ENCODE peak calls at places on chromosome 4, in eight cellular contexts. M is heart right ventricle, D is HCT116, U is lung, Y is GM23248, Z is A549, L is IMR-90, N is SJSA1. T is an unnamed sample. For H3K9me3 and H3K4me1, the result is how much of the 10 kb centered on the place peaks cover.

GRCh38 chr4:2286904-2287593 is 25.1 kb upstream of the MXD4 start:
- DNase-seq in Z (no peak), U (no peak), L (peak), N (no peak), M (no peak), Y (no peak), D (no peak), T (peak)

GRCh38 chr4:185573651-185574199 is 38.4 kb upstream of the PDLIM3 start:
- DNase-seq in Z (peak), D (peak), M (peak), L (peak), U (no peak), N (peak), Y (peak), T (no peak)

GRCh38 chr4:67934628-67935027 is 28.7 kb downstream of the TMPRSS11A start:
- DNase-seq in Y (no peak), N (no peak), L (no peak), Z (no peak), M (no peak), U (no peak), D (no peak), T (no peak)

GRCh38 chr4:118775405-118775804 is 60.5 kb downstream of the SEC24D start:
- DNase-seq in N (no peak), M (no peak), L (no peak), Y (no peak), D (no peak), Z (no peak), U (no peak), T (no peak)

GRCh38 chr4:88352062-88352461 is 26.6 kb upstream of the HERC6 start:
- DNase-seq in D (no peak), N (peak), L (peak), U (no peak), Z (no peak), Y (peak), M (no peak), T (no peak)

GRCh38 chr4:94758700-94759399 is 1.1 kb downstream of the BMPR1B start:
- DNase-seq in L (no peak), N (peak), D (no peak), Y (peak), M (no peak), Z (no peak), U (no peak), T (no peak)

GRCh38 chr4:177945235-177945634 is 503.0 kb upstream of the AGA start:
- DNase-seq in N (no peak), Y (no peak), Z (no peak), L (no peak), D (no peak), M (no peak), U (no peak), T (no peak)

GRCh38 chr4:40473578-40474388 is 138.7 kb downstream of the CHRNA9 start:
- DNase-seq in L (no peak), Z (no peak), Y (no peak), D (no peak), M (no peak), N (no peak), U (no peak), T (no peak)

GRCh38 chr4:84680956-84681355 is 98.0 kb downstream of the CDS1 start:
- DNase-seq in Y (no peak), N (peak), D (no peak), L (no peak), U (no peak), M (no peak), Z (no peak), T (no peak)

GRCh38 chr4:152166567-152166966 is 369.3 kb downstream of the FBXW7 start:
- DNase-seq in Z (no peak), M (no peak), U (no peak), N (no peak), D (no peak), Y (peak), L (no peak), T (no peak)

GRCh38 chr4:77248805-77249204 is 91.8 kb downstream of the CCNG2 start:
- DNase-seq in Y (no peak), M (no peak), L (no peak), N (no peak), D (no peak), Z (no peak), U (no peak), T (no peak)

GRCh38 chr4:165631912-165632311 is 241.1 kb upstream of the TLL1 start:
- DNase-seq in U (no peak), N (no peak), M (no peak), Y (no peak), L (no peak), Z (no peak), D (no peak), T (no peak)

GRCh38 chr4:13599159-13599558 is 28.4 kb downstream of the BOD1L1 start:
- DNase-seq in M (no peak), U (no peak), L (no peak), D (no peak), Y (peak), N (no peak), Z (no peak), T (no peak)

GRCh38 chr4:108762559-108763225 is at the start of gene ETNPPL:
- DNase-seq in L (no peak), N (peak), U (no peak), Z (no peak), Y (peak), M (peak), D (no peak), T (peak)

GRCh38 chr4:78569291-78569821 is 17.8 kb downstream of the ANXA3 start:
- DNase-seq in Y (peak), Z (peak), L (peak), N (peak), D (peak), U (no peak), M (no peak), T (no peak)

GRCh38 chr4:28177641-28178040 is 1317.0 kb downstream of the STIM2 start:
- DNase-seq in D (no peak), L (no peak), Y (no peak), Z (no peak), N (no peak), U (no peak), M (no peak), T (no peak)

GRCh38 chr4:138163171-138163570 is 79.0 kb downstream of the SLC7A11 start:
- DNase-seq in D (no peak), N (no peak), Z (no peak), M (no peak), L (no peak), U (no peak), Y (no peak), T (no peak)

GRCh38 chr4:67928547-67928946 is 34.7 kb downstream of the TMPRSS11A start:
- DNase-seq in Y (no peak), N (no peak), D (peak), U (no peak), M (no peak), L (no peak), Z (no peak), T (no peak)

DNA sequence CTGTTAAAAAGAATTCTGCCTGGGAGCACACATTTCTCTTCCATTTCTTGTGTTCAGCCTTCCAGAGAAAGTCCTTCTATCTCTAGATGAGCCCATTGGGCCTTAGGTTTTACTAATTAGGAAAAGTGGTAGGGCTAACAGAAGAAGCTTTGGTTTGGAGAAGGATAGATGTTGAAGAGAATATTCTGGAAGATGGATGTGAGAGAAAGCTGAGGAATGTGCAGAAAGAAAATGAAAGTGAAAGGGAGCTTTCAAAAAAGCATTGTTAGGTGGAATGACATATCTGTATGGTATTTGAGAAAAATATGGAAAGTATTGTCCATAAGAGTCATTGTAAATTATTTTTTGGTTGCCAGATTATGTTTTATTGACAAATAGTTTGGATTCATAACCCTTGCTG is 474.8 kb upstream of the SLIT2 start:
- DNase-seq in D (no peak), Y (peak), M (no peak), U (no peak), Z (no peak), N (peak), L (peak), T (no peak)
- H3K9me3 ChIP-seq in D (under half), Y (under half), M (under half), U (under half), Z (under half), N (under half), L (under half), T (under half)

DNA sequence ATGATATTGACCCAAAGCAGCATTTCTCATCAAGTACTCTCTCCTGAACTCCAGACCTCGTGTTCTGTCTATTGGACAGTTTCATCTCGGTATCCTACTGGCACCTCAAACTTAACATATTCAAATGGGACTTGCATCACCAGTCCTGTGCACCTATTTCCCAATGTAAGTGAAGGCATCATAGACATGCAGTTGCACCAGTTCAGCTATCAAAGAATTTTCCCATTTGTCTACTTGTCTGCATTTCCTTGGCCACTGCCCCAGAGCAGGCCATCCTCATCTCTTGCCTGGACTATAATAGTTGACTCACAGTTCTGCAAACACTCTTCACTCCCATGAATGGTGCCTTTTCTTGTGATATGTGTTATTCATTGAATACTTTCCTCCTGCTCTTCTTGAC is 11.3 kb upstream of the LIMCH1 start:
- DNase-seq in L (peak), N (no peak), D (no peak), M (no peak), Y (no peak), Z (no peak), U (no peak), T (no peak)
- H3K4me1 ChIP-seq in L (under half), N (under half), D (under half), M (half or more), Y (under half), Z (half or more), U (under half), T (under half)

GRCh38 chr4:74331252-74331651 is 23.0 kb downstream of the EPGN start:
- DNase-seq in D (no peak), Z (no peak), L (no peak), U (no peak), Y (no peak), N (no peak), M (no peak), T (no peak)
- H3K27ac ChIP-seq in D (no peak), Z (no peak), L (no peak), U (no peak), Y (no peak), N (no peak), M (no peak), T (no peak)

DNA sequence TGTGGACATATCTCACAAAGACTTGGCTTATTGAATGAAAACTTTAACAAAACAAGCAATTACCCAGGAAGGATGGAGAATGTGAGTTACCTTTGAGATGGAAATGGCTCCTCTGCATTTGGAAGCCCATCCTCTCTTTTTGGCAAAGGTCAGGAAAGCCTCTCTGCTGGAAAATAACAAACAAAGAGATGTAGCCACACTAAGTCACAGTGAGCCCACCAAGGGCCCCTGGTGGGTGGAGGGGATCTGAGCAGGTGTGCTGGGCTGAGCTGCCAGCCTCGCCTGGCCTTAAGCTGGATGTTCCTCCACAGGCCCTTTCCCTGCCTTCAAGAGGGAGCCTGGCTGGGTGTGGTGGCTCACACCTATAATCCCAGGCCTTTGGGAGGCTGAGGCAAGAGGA is 269.2 kb downstream of the HNRNPD start:
- DNase-seq in U (no peak), Z (no peak), L (no peak), M (no peak), N (no peak), D (no peak), Y (no peak), T (no peak)
- H3K9me3 ChIP-seq in U (under half), Z (under half), L (under half), M (under half), N (under half), D (under half), Y (under half), T (under half)

DNA sequence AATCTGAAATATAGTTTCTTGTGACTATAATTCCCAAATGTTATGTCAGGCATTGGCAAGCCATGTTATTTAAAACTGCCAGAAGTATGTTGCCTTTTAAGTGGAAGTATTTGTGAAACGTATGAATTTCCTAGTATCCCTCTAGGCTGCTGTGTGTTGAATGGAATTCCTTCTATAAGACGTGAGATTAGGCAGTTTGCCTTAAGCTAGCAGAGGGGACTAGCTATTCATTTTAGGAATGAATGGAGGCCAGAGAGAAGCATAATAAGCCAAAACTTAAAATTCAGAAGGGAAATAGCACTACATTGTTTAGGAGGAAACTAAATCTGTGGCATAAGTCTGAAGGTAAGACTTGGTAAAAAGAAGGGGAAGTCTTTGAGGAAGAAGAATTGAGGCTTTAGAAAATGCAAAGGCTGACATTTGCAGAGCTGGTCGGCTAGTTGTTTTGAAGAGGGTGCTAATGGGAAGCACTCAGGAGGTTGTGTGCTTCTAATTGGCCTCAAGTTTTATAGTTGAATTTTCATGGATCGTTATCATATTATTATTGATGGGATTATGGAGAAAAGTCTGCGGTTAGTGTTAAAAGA is 57.1 kb downstream of the TMEM131L start:
- DNase-seq in L (no peak), Y (no peak), N (no peak), U (no peak), M (no peak), Z (no peak), D (no peak), T (no peak)
- H3K4me1 ChIP-seq in L (under half), Y (under half), N (under half), U (under half), M (half or more), Z (under half), D (under half), T (under half)

GRCh38 chr4:37223732-37224131 is 20.8 kb upstream of the NWD2 start:
- DNase-seq in U (no peak), Y (no peak), D (no peak), Z (no peak), M (no peak), L (no peak), N (no peak), T (no peak)
- H3K27ac ChIP-seq in U (no peak), Y (no peak), D (no peak), Z (no peak), M (no peak), L (no peak), N (no peak), T (no peak)

GRCh38 chr4:140236649-140237160 is 82.7 kb upstream of the MAML3 start:
- DNase-seq in D (no peak), Z (no peak), L (peak), M (no peak), U (no peak), Y (peak), N (no peak), T (no peak)
- H3K9me3 ChIP-seq in D (under half), Z (under half), L (under half), M (under half), U (under half), Y (under half), N (under half), T (under half)

GRCh38 chr4:8387615-8388266 is 52.8 kb downstream of the ACOX3 start:
- DNase-seq in Y (no peak), L (no peak), D (no peak), M (no peak), N (no peak), Z (peak), U (no peak), T (no peak)

GRCh38 chr4:8385611-8386010 is 54.9 kb downstream of the ACOX3 start:
- DNase-seq in M (no peak), Y (no peak), Z (no peak), U (no peak), N (no peak), L (no peak), D (no peak), T (no peak)

GRCh38 chr4:8386731-8387130 is 53.8 kb downstream of the ACOX3 start:
- DNase-seq in D (no peak), N (no peak), Z (no peak), Y (no peak), L (no peak), M (no peak), U (no peak), T (no peak)

GRCh38 chr4:8388471-8388870 is 52.1 kb downstream of the ACOX3 start:
- DNase-seq in L (no peak), Z (no peak), M (no peak), D (no peak), N (no peak), Y (no peak), U (no peak), T (no peak)

GRCh38 chr4:8387194-8387593 is 53.3 kb downstream of the ACOX3 start:
- DNase-seq in Y (no peak), L (no peak), Z (no peak), N (no peak), D (no peak), U (no peak), M (no peak), T (no peak)
- H3K4me1 ChIP-seq in Y (under half), L (under half), Z (under half), N (under half), D (under half), U (under half), M (under half), T (under half)

GRCh38 chr4:48249378-48249777 is 20.3 kb downstream of the TEC start:
- DNase-seq in M (no peak), Z (no peak), N (no peak), U (no peak), D (no peak), L (no peak), Y (no peak), T (no peak)

GRCh38 chr4:48248559-48248953 is 21.1 kb downstream of the TEC start:
- DNase-seq in N (no peak), L (no peak), U (no peak), Z (no peak), Y (no peak), D (no peak), M (no peak), T (no peak)

GRCh38 chr4:48247142-48247877 is 22.3 kb downstream of the TEC start:
- DNase-seq in Y (peak), M (no peak), Z (no peak), D (no peak), L (peak), N (no peak), U (no peak), T (no peak)

GRCh38 chr4:48250343-48250742 is 19.3 kb downstream of the TEC start:
- DNase-seq in U (no peak), Y (no peak), D (no peak), L (no peak), M (no peak), N (no peak), Z (no peak), T (no peak)

DNA sequence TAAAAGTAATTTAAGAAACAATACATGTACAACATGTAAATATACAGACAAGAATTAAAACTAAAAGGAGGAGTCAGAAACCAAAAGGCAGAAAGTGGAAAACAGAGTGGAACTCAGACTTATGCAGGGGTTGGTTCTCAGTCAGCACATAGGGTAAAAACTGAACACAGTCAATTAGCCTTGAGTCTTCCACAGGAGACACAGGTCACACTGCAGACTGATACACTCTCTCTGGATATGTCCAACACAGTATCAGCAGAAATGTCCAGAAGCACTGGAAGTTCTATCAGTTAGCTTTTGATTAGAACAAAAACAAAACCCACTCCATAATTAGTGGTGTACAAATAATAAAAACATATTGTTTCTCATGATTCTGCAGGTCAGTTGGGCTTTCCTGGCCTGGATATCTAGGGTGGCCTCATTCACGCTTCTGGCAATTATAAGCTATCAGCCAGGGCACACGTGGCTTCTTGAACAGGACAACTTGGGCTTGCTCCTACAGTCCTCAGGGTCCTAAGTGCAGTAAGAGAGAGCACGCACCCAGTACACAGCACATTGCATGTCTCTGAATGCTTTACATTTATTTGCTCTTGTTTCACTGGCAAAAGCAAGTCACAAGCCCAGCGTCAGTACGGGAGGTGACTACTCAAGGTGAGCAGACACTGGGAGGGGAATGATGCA is 21.6 kb downstream of the TEC start:
- DNase-seq in L (no peak), U (no peak), M (no peak), Z (no peak), D (no peak), N (no peak), Y (no peak), T (no peak)
- H3K27ac ChIP-seq in L (no peak), U (no peak), M (no peak), Z (no peak), D (no peak), N (no peak), Y (no peak), T (no peak)

T was measured in sigmoid colon.